ENCODE peak calls at places on chromosome 20, in seven cellular contexts. T, J, H, E, C, K and F are unnamed samples.

GRCh38 chr20:12941025-12941424 is 67.7 kb upstream of the SPTLC3 start:
- DNase-seq in T (no peak), J (no peak), H (peak; percentile 8), E (peak; percentile 69), C (no peak), K (no peak), F (no peak)

GRCh38 chr20:48025061-48025515 is 239.8 kb upstream of the SULF2 start:
- DNase-seq in T (no peak), J (peak; percentile 73), H (peak; percentile 98), E (peak; percentile 84), C (peak; percentile 50), K (peak; percentile 90), F (peak; percentile 31)

GRCh38 chr20:48169650-48170049 is 384.4 kb upstream of the SULF2 start:
- DNase-seq in T (no peak), J (no peak), H (no peak), E (no peak), C (no peak), K (no peak), F (no peak)

GRCh38 chr20:5085380-5085779 is 34.4 kb downstream of the PCNA start:
- DNase-seq in T (no peak), J (no peak), H (no peak), E (no peak), C (no peak), K (no peak), F (no peak)

GRCh38 chr20:60253471-60253870 is 295.2 kb downstream of the CDH26 start:
- DNase-seq in T (no peak), J (no peak), H (no peak), E (no peak), C (no peak), K (no peak), F (no peak)

GRCh38 chr20:42097741-42098140 is 479.6 kb upstream of the CHD6 start:
- DNase-seq in T (no peak), J (no peak), H (no peak), E (no peak), C (no peak), K (no peak), F (no peak)

GRCh38 chr20:48064929-48065328 is 279.6 kb upstream of the SULF2 start:
- DNase-seq in T (no peak), J (no peak), H (peak; percentile 78), E (peak; percentile 72), C (no peak), K (no peak), F (no peak)

GRCh38 chr20:8305449-8305978 is 173.4 kb downstream of the PLCB1 start:
- DNase-seq in T (no peak), J (no peak), H (peak; percentile 11), E (peak; percentile 79), C (peak; percentile 25), K (no peak), F (peak; percentile 47)

GRCh38 chr20:57399587-57400261 is 8.5 kb downstream of the RBM38 start:
- DNase-seq in T (no peak), J (peak; percentile 76), H (peak; percentile 20), E (no peak), C (no peak), K (peak; percentile 35), F (no peak)

GRCh38 chr20:48624315-48625020 is 203.3 kb downstream of the PREX1 start:
- DNase-seq in T (no peak), J (peak; percentile 38), H (no peak), E (no peak), C (no peak), K (no peak), F (no peak)

GRCh38 chr20:48983423-48984400 is 62.2 kb downstream of the ARFGEF2 start:
- DNase-seq in T (no peak), J (peak; percentile 48), H (peak; percentile 95), E (peak; percentile 85), C (no peak), K (no peak), F (no peak)

GRCh38 chr20:37369846-37370245 is 23.9 kb downstream of the SRC start:
- DNase-seq in T (no peak), J (peak; percentile 30), H (no peak), E (no peak), C (no peak), K (no peak), F (no peak)

GRCh38 chr20:259991-260390 is 2.5 kb downstream of the DEFB132 start:
- DNase-seq in T (no peak), J (no peak), H (no peak), E (peak; percentile 20), C (no peak), K (no peak), F (no peak)

GRCh38 chr20:61619751-61620150 is 367.7 kb downstream of the CDH4 start:
- DNase-seq in T (no peak), J (no peak), H (no peak), E (no peak), C (no peak), K (no peak), F (no peak)

GRCh38 chr20:32072168-32072721 is 20.2 kb downstream of the HCK start:
- DNase-seq in T (no peak), J (no peak), H (peak; percentile 16), E (no peak), C (no peak), K (no peak), F (no peak)

GRCh38 chr20:34390769-34391447 is 27.8 kb downstream of the ITCH start:
- DNase-seq in T (no peak), J (peak; percentile 82), H (peak; percentile 90), E (peak; percentile 95), C (peak; percentile 9), K (no peak), F (no peak)

GRCh38 chr20:2840967-2841531 is 504 bp downstream of the VPS16 start:
- DNase-seq in T (no peak), J (peak; percentile 80), H (peak; percentile 76), E (no peak), C (peak; percentile 40), K (peak; percentile 48), F (peak; percentile 69)

GRCh38 chr20:33305591-33306057 is 22.6 kb downstream of the BPIFB1 start:
- DNase-seq in T (no peak), J (no peak), H (no peak), E (peak; percentile 56), C (no peak), K (no peak), F (no peak)

GRCh38 chr20:24955045-24955444 is 6.0 kb downstream of the CST7 start:
- DNase-seq in T (no peak), J (no peak), H (no peak), E (no peak), C (no peak), K (no peak), F (no peak)

GRCh38 chr20:19903168-19903676 is 113.9 kb upstream of the NAA20 start:
- DNase-seq in T (peak; percentile 58), J (no peak), H (peak; percentile 20), E (peak; percentile 30), C (peak; percentile 43), K (peak; percentile 32), F (no peak)
- TF ChIP-seq CTCF in T (no peak), J (no peak), H (no peak), E (no peak), C (peak; percentile 8), K (no peak), F (no peak)

DNA sequence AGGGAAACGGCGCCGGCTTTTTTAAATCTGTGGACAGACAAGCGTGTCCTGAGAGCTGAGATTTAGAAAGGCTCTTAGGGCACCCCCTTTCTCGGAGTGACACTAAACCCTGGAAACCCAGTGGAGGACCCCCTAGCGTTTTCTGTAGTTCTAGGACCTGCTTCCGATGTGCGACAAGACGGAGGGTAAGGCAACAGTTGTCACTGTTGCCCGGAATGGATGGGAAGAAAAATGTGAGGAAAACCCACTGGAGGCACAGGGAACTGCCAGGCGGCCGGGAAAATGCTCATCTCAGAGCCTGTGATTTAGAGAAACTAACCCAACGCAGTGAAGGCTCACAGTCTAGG is 551 bp upstream of the ATP5F1E start:
- DNase-seq in T (no peak), J (no peak), H (peak; percentile 33), E (no peak), C (no peak), K (no peak), F (no peak)
- TF ChIP-seq CTCF in T (peak; percentile 14), J (peak; percentile 11), H (no peak), E (no peak), C (peak; percentile 39), K (peak; percentile 8), F (no peak)

GRCh38 chr20:16246870-16247269 is 326.4 kb downstream of the KIF16B start:
- DNase-seq in T (no peak), J (no peak), H (no peak), E (no peak), C (no peak), K (no peak), F (no peak)

GRCh38 chr20:16245879-16246278 is 327.4 kb downstream of the KIF16B start:
- DNase-seq in T (no peak), J (no peak), H (no peak), E (no peak), C (no peak), K (no peak), F (no peak)

GRCh38 chr20:16240355-16240754 is 332.9 kb downstream of the KIF16B start:
- DNase-seq in T (no peak), J (no peak), H (no peak), E (no peak), C (no peak), K (no peak), F (no peak)

GRCh38 chr20:16241911-16242310 is 331.3 kb downstream of the KIF16B start:
- DNase-seq in T (no peak), J (no peak), H (no peak), E (peak; percentile 12), C (no peak), K (no peak), F (no peak)

DNA sequence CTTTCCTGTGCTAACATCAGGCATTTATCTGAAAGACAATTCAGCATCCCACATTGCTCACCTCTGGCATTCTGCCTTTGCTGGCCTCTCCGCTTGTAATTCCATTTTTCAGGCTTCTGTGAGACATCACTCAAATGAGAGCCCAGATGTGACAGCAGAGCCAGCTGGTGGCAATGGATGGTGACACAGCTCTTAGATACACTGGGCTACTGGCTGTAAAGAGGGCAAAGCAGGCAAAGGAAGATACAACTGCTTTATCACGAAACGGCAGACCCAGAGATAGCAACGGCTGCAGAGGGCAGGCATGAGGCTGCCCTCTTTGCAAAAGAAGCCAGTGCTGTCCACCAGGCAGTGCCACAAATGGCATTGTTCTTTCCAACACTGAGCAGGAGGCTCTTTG is 329.8 kb downstream of the KIF16B start:
- DNase-seq in T (no peak), J (no peak), H (no peak), E (no peak), C (no peak), K (no peak), F (no peak)
- TF ChIP-seq CTCF in T (no peak), J (no peak), H (no peak), E (no peak), C (no peak), K (no peak), F (no peak)

GRCh38 chr20:58839991-58840747 is 10.5 kb downstream of the GNAS-AS1 start:
- DNase-seq in T (no peak), J (no peak), H (no peak), E (no peak), C (no peak), K (no peak), F (peak; percentile 18)

GRCh38 chr20:58839474-58839874 is 11.2 kb downstream of the GNAS-AS1 start:
- DNase-seq in T (no peak), J (peak; percentile 68), H (peak; percentile 47), E (no peak), C (no peak), K (no peak), F (peak; percentile 72)

GRCh38 chr20:58838174-58838573 is 12.5 kb downstream of the GNAS-AS1 start:
- DNase-seq in T (no peak), J (no peak), H (no peak), E (no peak), C (no peak), K (no peak), F (no peak)

GRCh38 chr20:58835231-58835630 is 15.5 kb downstream of the GNAS-AS1 start:
- DNase-seq in T (no peak), J (no peak), H (no peak), E (no peak), C (no peak), K (no peak), F (no peak)

GRCh38 chr20:58837717-58838116 is 13.0 kb downstream of the GNAS-AS1 start:
- DNase-seq in T (no peak), J (no peak), H (no peak), E (no peak), C (no peak), K (no peak), F (no peak)
- TF ChIP-seq CTCF in T (no peak), J (no peak), H (no peak), E (no peak), C (no peak), K (no peak), F (no peak)